ENCODE peak calls at places on chromosomes 5 and 9, in seven cellular contexts. W is iPS DF 19.7; J is sciatic nerve; R is nucleus accumbens; D is natural killer cell; K is omental fat pad; Q is stimulated activated CD4-positive, alpha-beta T cell treated with anti-CD3 and anti-CD28 coated beads, Interleukin-12 subunit alpha, Interleukin-12 subunit beta, amount 100 ng/mL, for 4 hours. H is an unnamed sample.

GRCh38 chr9:137310190-137311052 is 8.3 kb upstream of the NRARP start:
- DNase-seq in J (peak; percentile 59), Q (no peak), D (no peak), W (no peak), K (no peak), R (no peak), H (no peak)

GRCh38 chr5:1880377-1881272 is 2.1 kb downstream of the IRX4 start:
- DNase-seq in R (no peak), K (no peak), J (no peak), D (no peak), Q (no peak), W (no peak), H (no peak)

GRCh38 chr9:109926321-109926959 is 146.4 kb downstream of the PALM2AKAP2 start:
- DNase-seq in R (no peak), Q (no peak), K (no peak), D (no peak), W (no peak), J (no peak), H (no peak)

GRCh38 chr9:34671307-34671706 is 8.8 kb upstream of the CCL27 start:
- DNase-seq in D (no peak), J (no peak), R (no peak), Q (no peak), W (no peak), K (no peak), H (no peak)

GRCh38 chr5:158601118-158601517 is 498.6 kb downstream of the EBF1 start:
- DNase-seq in W (no peak), R (no peak), Q (no peak), J (no peak), K (no peak), D (no peak), H (no peak)

GRCh38 chr9:112793213-112793810 is 42.8 kb downstream of the SNX30 start:
- DNase-seq in W (no peak), R (peak; percentile 57), J (peak; percentile 75), Q (peak; percentile 77), K (no peak), D (peak; percentile 75), H (no peak)

GRCh38 chr5:80408976-80409926 is 1.4 kb downstream of the ZFYVE16 start:
- DNase-seq in R (no peak), J (no peak), Q (no peak), D (no peak), W (no peak), K (no peak), H (no peak)

GRCh38 chr5:172380992-172381643 is 73.2 kb downstream of the SH3PXD2B start:
- DNase-seq in W (no peak), J (peak; percentile 88), R (peak; percentile 69), Q (no peak), K (no peak), D (no peak), H (no peak)

GRCh38 chr5:143302344-143302743 is 101.1 kb downstream of the NR3C1 start:
- DNase-seq in W (no peak), K (no peak), J (no peak), R (no peak), D (no peak), Q (no peak), H (no peak)

GRCh38 chr9:123373941-123374340 is 17.9 kb downstream of the CRB2 start:
- DNase-seq in R (no peak), W (no peak), K (no peak), J (no peak), Q (no peak), D (no peak), H (no peak)

GRCh38 chr5:1244976-1245375 is 19.8 kb downstream of the SLC6A18 start:
- DNase-seq in K (no peak), Q (no peak), J (no peak), W (no peak), D (no peak), R (no peak), H (no peak)

GRCh38 chr5:54663876-54664275 is 146.3 kb downstream of the SNX18 start:
- DNase-seq in J (peak; percentile 70), W (no peak), R (peak; percentile 9), K (no peak), D (no peak), Q (no peak), H (no peak)

GRCh38 chr5:78819166-78819565 is 165.9 kb downstream of the ARSB start:
- DNase-seq in D (no peak), Q (no peak), K (no peak), J (no peak), R (no peak), W (no peak), H (no peak)